ENCODE peak calls at places on chromosomes 7 and 10, in seven cellular contexts. B, O, E, Q, J, L and X are unnamed samples.
A peak's percentile ranks its signal among the peaks of the same experiment; 100 is the strongest.

GRCh38 chr7:32025381-32026075 is 44.7 kb downstream of the PDE1C start:
- DNase-seq in B (no peak), O (no peak), E (no peak), Q (no peak), J (no peak), L (no peak), X (no peak)

GRCh38 chr7:1331576-1332467 is 99.2 kb downstream of the UNCX start:
- DNase-seq in B (no peak), O (peak; percentile 33), E (no peak), Q (no peak), J (no peak), L (no peak), X (no peak)

GRCh38 chr7:70042533-70042932 is 444.3 kb downstream of the AUTS2 start:
- DNase-seq in B (no peak), O (no peak), E (no peak), Q (peak; percentile 45), J (no peak), L (no peak), X (peak; percentile 54)

GRCh38 chr7:49229246-49229645 is 304.9 kb downstream of the CDC14C start:
- DNase-seq in B (no peak), O (no peak), E (no peak), Q (no peak), J (no peak), L (no peak), X (no peak)

GRCh38 chr7:106023369-106024322 is 60.6 kb downstream of the CDHR3 start:
- DNase-seq in B (no peak), O (no peak), E (no peak), Q (no peak), J (no peak), L (no peak), X (no peak)

GRCh38 chr7:72805526-72806494 is 22.2 kb downstream of the TYW1B start:
- DNase-seq in B (no peak), O (no peak), E (no peak), Q (peak; percentile 60), J (peak; percentile 58), L (no peak), X (peak; percentile 72)

GRCh38 chr7:21999896-22000295 is 54.2 kb upstream of the CDCA7L start:
- DNase-seq in B (no peak), O (no peak), E (no peak), Q (peak; percentile 11), J (peak; percentile 37), L (no peak), X (no peak)

GRCh38 chr7:33807779-33808482 is 97.4 kb upstream of the BMPER start:
- DNase-seq in B (peak; percentile 7), O (no peak), E (no peak), Q (peak; percentile 76), J (peak; percentile 90), L (peak; percentile 64), X (peak; percentile 48)

GRCh38 chr10:89555688-89556445 is 20.5 kb upstream of the SLC16A12 start:
- DNase-seq in B (no peak), O (no peak), E (no peak), Q (no peak), J (no peak), L (no peak), X (no peak)

GRCh38 chr7:102119213-102119651 is 167.4 kb upstream of the SH2B2 start:
- DNase-seq in B (no peak), O (no peak), E (no peak), Q (no peak), J (no peak), L (no peak), X (peak; percentile 68)

GRCh38 chr7:47327698-47328391 is 254.1 kb downstream of the TNS3 start:
- DNase-seq in B (no peak), O (peak; percentile 90), E (no peak), Q (peak; percentile 92), J (peak; percentile 87), L (peak; percentile 60), X (peak; percentile 88)

GRCh38 chr7:87059525-87060287 is at the start of gene ELAPOR2:
- DNase-seq in B (peak; percentile 79), O (peak; percentile 87), E (peak; percentile 92), Q (peak; percentile 45), J (peak; percentile 48), L (peak; percentile 76), X (peak; percentile 13)

GRCh38 chr7:42002654-42003053 is 234.4 kb downstream of the GLI3 start:
- DNase-seq in B (no peak), O (no peak), E (no peak), Q (no peak), J (no peak), L (no peak), X (no peak)

GRCh38 chr10:17354781-17355180 is 99.6 kb downstream of the ST8SIA6 start:
- DNase-seq in B (no peak), O (no peak), E (no peak), Q (no peak), J (peak; percentile 43), L (no peak), X (no peak)

GRCh38 chr7:94580601-94581000 is 71.0 kb downstream of the CASD1 start:
- DNase-seq in B (no peak), O (no peak), E (no peak), Q (peak; percentile 8), J (peak; percentile 42), L (peak; percentile 30), X (peak; percentile 38)

GRCh38 chr10:24208661-24209420 is at the start of gene KIAA1217:
- DNase-seq in B (peak; percentile 4), O (peak; percentile 88), E (no peak), Q (peak; percentile 47), J (no peak), L (no peak), X (peak; percentile 26)

GRCh38 chr7:22351878-22352277 is 5.1 kb downstream of the RAPGEF5 start:
- DNase-seq in B (no peak), O (no peak), E (no peak), Q (no peak), J (peak; percentile 17), L (no peak), X (no peak)

GRCh38 chr10:61100882-61101281 is 156.9 kb upstream of the RHOBTB1 start:
- DNase-seq in B (no peak), O (no peak), E (no peak), Q (no peak), J (no peak), L (no peak), X (no peak)

GRCh38 chr10:9331583-9332008 is 1277.1 kb downstream of the GATA3 start:
- DNase-seq in B (no peak), O (no peak), E (no peak), Q (peak; percentile 58), J (peak; percentile 42), L (peak; percentile 28), X (peak; percentile 72)

GRCh38 chr10:101565936-101566332 is 22.1 kb downstream of the POLL start:
- DNase-seq in B (no peak), O (peak; percentile 19), E (no peak), Q (no peak), J (no peak), L (no peak), X (no peak)

GRCh38 chr7:19122018-19122588 is 4.7 kb upstream of the TWIST1 start:
- DNase-seq in B (no peak), O (no peak), E (no peak), Q (peak; percentile 67), J (peak; percentile 65), L (peak; percentile 35), X (peak; percentile 73)

GRCh38 chr7:132352774-132353173 is 223.5 kb downstream of the PLXNA4 start:
- DNase-seq in B (no peak), O (no peak), E (no peak), Q (no peak), J (no peak), L (no peak), X (peak; percentile 1)

GRCh38 chr10:132674311-132674710 is 111.6 kb downstream of the NKX6-2 start:
- DNase-seq in B (no peak), O (no peak), E (no peak), Q (no peak), J (no peak), L (no peak), X (no peak)

GRCh38 chr10:101512741-101513140 is 75.3 kb downstream of the POLL start:
- DNase-seq in B (no peak), O (no peak), E (no peak), Q (peak; percentile 55), J (peak; percentile 28), L (no peak), X (peak; percentile 20)

GRCh38 chr10:71547841-71548493 is 151.2 kb downstream of the CDH23 start:
- DNase-seq in B (no peak), O (peak; percentile 82), E (no peak), Q (peak; percentile 73), J (peak; percentile 14), L (no peak), X (peak; percentile 19)

GRCh38 chr7:149375234-149376008 is 85.4 kb downstream of the ZNF777 start:
- DNase-seq in B (no peak), O (no peak), E (no peak), Q (no peak), J (no peak), L (no peak), X (no peak)

GRCh38 chr7:150432915-150433892 is 17.2 kb upstream of the GIMAP8 start:
- DNase-seq in B (no peak), O (no peak), E (peak; percentile 47), Q (no peak), J (no peak), L (no peak), X (no peak)

GRCh38 chr7:7701513-7701912 is 16.9 kb downstream of the RPA3 start:
- DNase-seq in B (no peak), O (no peak), E (no peak), Q (no peak), J (no peak), L (no peak), X (no peak)

GRCh38 chr7:95915731-95916130 is 143.4 kb downstream of the DYNC1I1 start:
- DNase-seq in B (no peak), O (no peak), E (no peak), Q (no peak), J (no peak), L (no peak), X (no peak)

GRCh38 chr7:63071920-63072319 is 926.7 kb upstream of the ZNF722 start:
- DNase-seq in B (no peak), O (no peak), E (no peak), Q (no peak), J (no peak), L (no peak), X (no peak)

GRCh38 chr7:141462958-141463357 is 88.3 kb upstream of the AGK start:
- DNase-seq in B (no peak), O (no peak), E (no peak), Q (no peak), J (no peak), L (no peak), X (no peak)

GRCh38 chr10:34553753-34554152 is 261.3 kb downstream of the PARD3 start:
- DNase-seq in B (no peak), O (no peak), E (no peak), Q (no peak), J (no peak), L (no peak), X (no peak)